ENCODE peak calls at places on chromosomes 11 and 22, in seven cellular contexts. I, G, D, K, E, X and U are unnamed samples.

GRCh38 chr11:115480611-115481010 is 23.6 kb downstream of the CADM1 start:
- DNase-seq in X (no peak), K (no peak), D (no peak), I (no peak), E (no peak), G (no peak), U (no peak)

GRCh38 chr11:69442807-69443137 is 38.7 kb upstream of the LINC01488 start:
- DNase-seq in X (no peak), E (peak), D (no peak), G (no peak), I (peak), K (peak), U (no peak)

GRCh38 chr11:119000906-119001305 is 3.0 kb downstream of the CENATAC start:
- DNase-seq in G (no peak), I (no peak), X (no peak), K (no peak), D (no peak), E (no peak), U (no peak)

GRCh38 chr22:39883057-39883456 is 10.5 kb downstream of the ENTHD1 start:
- DNase-seq in D (no peak), E (no peak), K (no peak), X (no peak), G (no peak), I (no peak), U (no peak)

GRCh38 chr11:69975822-69976221 is 102.3 kb upstream of the ANO1 start:
- DNase-seq in X (no peak), K (no peak), I (no peak), G (no peak), D (no peak), E (no peak), U (no peak)

GRCh38 chr11:34395916-34396555 is 38.2 kb upstream of the ABTB2 start:
- DNase-seq in D (no peak), E (no peak), K (no peak), I (no peak), X (no peak), G (no peak), U (no peak)

GRCh38 chr11:68037481-68038225 is 1.2 kb upstream of the TCIRG1 start:
- DNase-seq in D (no peak), E (no peak), K (no peak), G (no peak), I (no peak), X (no peak), U (no peak)

GRCh38 chr11:57230316-57230715 is 6.7 kb downstream of the APLNR start:
- DNase-seq in I (no peak), G (no peak), K (no peak), X (no peak), D (no peak), E (no peak), U (no peak)

GRCh38 chr11:62054484-62055121 is 69.2 kb upstream of the INCENP start:
- DNase-seq in E (no peak), D (no peak), I (no peak), K (peak), X (no peak), G (no peak), U (no peak)

GRCh38 chr11:66626926-66627325 is 10.5 kb downstream of the RBM14 start:
- DNase-seq in E (no peak), K (no peak), D (no peak), X (no peak), I (no peak), G (no peak), U (no peak)

GRCh38 chr11:57251491-57252104 is 14.5 kb upstream of the APLNR start:
- DNase-seq in G (no peak), D (no peak), X (no peak), K (no peak), I (peak), E (no peak), U (no peak)

GRCh38 chr11:31160504-31161422 is 208.8 kb downstream of the DCDC1 start:
- DNase-seq in G (no peak), K (peak), D (no peak), X (no peak), E (no peak), I (peak), U (no peak)

GRCh38 chr11:115251126-115251525 is 253.1 kb downstream of the CADM1 start:
- DNase-seq in X (no peak), E (no peak), D (no peak), I (no peak), G (no peak), K (no peak), U (no peak)

GRCh38 chr11:106031210-106031845 is 9.3 kb upstream of the MSANTD4 start:
- DNase-seq in D (no peak), X (no peak), G (no peak), K (no peak), E (no peak), I (no peak), U (no peak)

GRCh38 chr11:104152941-104153340 is 11.0 kb downstream of the PDGFD start:
- DNase-seq in I (no peak), X (no peak), E (no peak), G (no peak), K (no peak), D (no peak), U (no peak)

GRCh38 chr11:92322225-92322624 is 97.6 kb downstream of the FAT3 start:
- DNase-seq in D (no peak), I (no peak), K (no peak), G (no peak), X (no peak), E (no peak), U (no peak)

DNA sequence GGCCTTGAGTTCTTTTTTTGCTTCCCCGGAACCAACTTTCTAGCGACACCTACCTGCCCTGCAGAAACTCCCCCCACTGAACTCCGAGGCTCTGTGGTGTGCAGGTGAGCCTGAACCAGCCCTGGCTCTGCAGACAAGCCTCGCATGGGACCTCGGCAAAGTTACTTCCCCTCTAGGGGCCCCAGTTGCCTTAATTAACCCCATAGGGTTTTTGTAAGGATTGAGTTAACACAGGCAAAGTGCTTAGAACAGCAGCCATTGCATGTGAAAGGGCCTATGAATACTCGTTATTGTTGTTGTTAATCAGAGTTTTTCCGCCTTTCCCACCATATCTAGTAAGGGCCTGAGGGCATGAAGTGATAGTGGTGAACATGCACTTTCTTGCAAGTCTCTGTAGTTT is 12.6 kb upstream of the SYT13 start:
- DNase-seq in E (no peak), D (peak), X (no peak), G (no peak), K (no peak), I (no peak), U (no peak)
- TF ChIP-seq POLR2AphosphoS5 in E (no peak), D (no peak), X (no peak), G (no peak), K (no peak), I (no peak), U (no peak)

GRCh38 chr22:42950281-42950680 is 64.7 kb downstream of the PACSIN2 start:
- DNase-seq in X (no peak), D (no peak), K (no peak), G (no peak), I (no peak), E (no peak), U (no peak)

GRCh38 chr22:42948205-42948804 is 66.6 kb downstream of the PACSIN2 start:
- DNase-seq in X (no peak), E (no peak), G (no peak), D (no peak), I (no peak), K (no peak), U (no peak)

GRCh38 chr22:42951093-42951710 is 63.7 kb downstream of the PACSIN2 start:
- DNase-seq in X (no peak), E (no peak), D (no peak), K (no peak), G (no peak), I (no peak), U (no peak)

GRCh38 chr22:42947211-42947990 is 67.5 kb downstream of the PACSIN2 start:
- DNase-seq in G (no peak), I (no peak), E (no peak), D (no peak), X (no peak), K (peak), U (no peak)

GRCh38 chr22:42949159-42949558 is 65.8 kb downstream of the PACSIN2 start:
- DNase-seq in E (no peak), D (no peak), I (no peak), X (no peak), K (no peak), G (no peak), U (no peak)
- TF ChIP-seq TAF1 in E (no peak), D (no peak), I (no peak), X (no peak), K (no peak), G (no peak), U (no peak)

GRCh38 chr22:35590634-35591295 is 26.4 kb downstream of the MB start:
- DNase-seq in I (no peak), D (no peak), X (no peak), G (no peak), E (no peak), K (no peak), U (no peak)

GRCh38 chr22:35587447-35587870 is 29.7 kb downstream of the MB start:
- DNase-seq in D (no peak), E (peak), K (no peak), G (no peak), X (no peak), I (no peak), U (no peak)

GRCh38 chr22:35587896-35588295 is 29.2 kb downstream of the MB start:
- DNase-seq in X (no peak), I (no peak), G (no peak), K (no peak), D (no peak), E (no peak), U (no peak)

GRCh38 chr22:35589736-35590079 is 27.4 kb downstream of the MB start:
- DNase-seq in I (no peak), G (no peak), K (no peak), X (no peak), D (no peak), E (no peak), U (no peak)

DNA sequence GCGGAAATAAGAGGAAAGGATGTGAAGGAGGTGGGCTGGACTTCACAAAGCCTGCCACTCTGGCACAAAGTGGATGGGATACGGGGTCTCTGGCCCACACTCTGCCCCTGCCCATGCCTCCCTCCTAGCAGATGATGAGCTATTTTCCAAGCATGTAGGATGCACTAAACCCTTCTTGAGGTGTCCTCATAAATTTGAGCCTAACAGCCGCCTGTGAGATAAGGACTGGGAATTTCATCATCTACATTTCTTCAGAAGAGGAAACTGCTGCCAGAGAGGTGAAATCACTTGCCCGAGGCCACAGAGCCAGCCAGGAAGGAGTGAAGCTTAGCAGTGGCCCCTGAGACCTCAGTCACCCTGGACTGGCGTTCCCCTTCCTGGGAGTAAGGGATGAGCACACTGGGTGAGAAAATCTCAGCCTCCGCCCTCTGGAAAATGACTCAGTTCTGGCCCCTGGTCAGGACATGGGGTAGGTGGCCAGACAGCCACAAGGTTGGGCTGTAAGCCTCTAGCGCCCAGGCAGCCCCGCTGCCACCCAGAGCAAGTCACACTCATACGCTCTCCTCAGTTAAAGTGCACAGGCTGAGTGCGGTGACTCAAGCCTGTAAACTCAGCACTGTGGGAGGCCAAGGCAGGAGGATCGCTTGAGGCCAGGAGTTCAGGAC is 27.9 kb downstream of the MB start:
- DNase-seq in D (peak), E (no peak), K (no peak), I (no peak), G (no peak), X (no peak), U (no peak)
- TF ChIP-seq POLR2AphosphoS5 in D (no peak), E (no peak), K (no peak), I (no peak), G (no peak), X (no peak), U (no peak)

DNA sequence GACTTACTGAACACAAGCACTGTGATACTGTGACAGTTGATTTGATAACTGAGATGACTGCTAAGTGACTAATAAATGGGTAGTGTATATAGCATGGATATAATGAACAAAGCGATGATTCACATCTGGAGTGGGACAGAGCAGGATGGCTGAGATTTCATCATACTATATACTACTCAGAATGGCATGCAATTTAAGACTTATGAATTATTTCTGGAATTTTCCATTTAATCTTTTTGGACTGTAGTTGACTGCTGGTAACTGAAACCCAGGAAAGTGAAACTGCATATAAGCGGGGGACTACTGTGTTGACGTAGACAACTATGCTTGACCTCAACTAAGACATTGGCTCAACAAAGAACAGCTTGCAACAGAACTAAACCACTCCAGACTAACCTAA is 20.0 kb upstream of the NUCB2 start:
- DNase-seq in I (no peak), D (no peak), X (no peak), E (no peak), G (no peak), K (no peak), U (no peak)
- TF ChIP-seq TAF1 in I (no peak), D (no peak), X (no peak), E (no peak), G (no peak), K (no peak), U (no peak)